ENCODE peak calls at places on chromosomes 13 and 19, in four cellular contexts. O is hepatocyte, A is IMR-90, J is lower leg skin. Z is an unnamed sample.

GRCh38 chr13:44142540-44142867 is 231.1 kb upstream of the SERP2 start:
- DNase-seq in O (peak; percentile 23), A (no peak), J (no peak), Z (no peak)

GRCh38 chr13:51262501-51263211 is 40.5 kb downstream of the FAM124A start:
- DNase-seq in O (no peak), A (no peak), J (no peak), Z (no peak)

GRCh38 chr19:19659646-19660245 is 3.7 kb downstream of the ATP13A1 start:
- DNase-seq in O (no peak), A (no peak), J (no peak), Z (no peak)

GRCh38 chr19:48874309-48875135 is 2.3 kb downstream of the PPP1R15A start:
- DNase-seq in O (no peak), A (peak; percentile 80), J (no peak), Z (no peak)

GRCh38 chr13:51342706-51343105 is 3.2 kb downstream of the SERPINE3 start:
- DNase-seq in O (no peak), A (peak; percentile 78), J (no peak), Z (no peak)

GRCh38 chr13:38350114-38350617 is 515 bp downstream of the UFM1 start:
- DNase-seq in O (peak; percentile 78), A (peak; percentile 50), J (peak; percentile 59), Z (peak; percentile 81)

GRCh38 chr19:47518139-47518538 is 3.3 kb upstream of the NAPA start:
- DNase-seq in O (no peak), A (no peak), J (no peak), Z (no peak)

GRCh38 chr13:77318741-77319140 is 8.2 kb downstream of the MYCBP2 start:
- DNase-seq in O (no peak), A (peak; percentile 22), J (no peak), Z (no peak)

GRCh38 chr13:72221276-72221962 is 354.4 kb upstream of the DACH1 start:
- DNase-seq in O (peak; percentile 14), A (no peak), J (no peak), Z (no peak)

GRCh38 chr13:113552079-113552478 is 32.5 kb upstream of the TFDP1 start:
- DNase-seq in O (no peak), A (no peak), J (no peak), Z (peak; percentile 56)

GRCh38 chr19:2790194-2790556 is 4.9 kb downstream of the THOP1 start:
- DNase-seq in O (no peak), A (no peak), J (no peak), Z (no peak)

GRCh38 chr19:57016076-57016475 is 103.7 kb upstream of the USP29 start:
- DNase-seq in O (no peak), A (no peak), J (no peak), Z (no peak)

GRCh38 chr19:2994588-2995131 is 17.3 kb downstream of the TLE6 start:
- DNase-seq in O (no peak), A (no peak), J (no peak), Z (no peak)

GRCh38 chr13:72104656-72105180 is 237.7 kb upstream of the DACH1 start:
- DNase-seq in O (no peak), A (no peak), J (no peak), Z (no peak)

GRCh38 chr13:97307882-97308624 is 85.9 kb downstream of the MBNL2 start:
- DNase-seq in O (no peak), A (peak; percentile 68), J (no peak), Z (no peak)

GRCh38 chr13:111963031-111963430 is 103.9 kb upstream of the SOX1 start:
- DNase-seq in O (no peak), A (no peak), J (no peak), Z (no peak)

GRCh38 chr19:38837656-38838121 is 6.1 kb upstream of the ECH1 start:
- DNase-seq in O (peak; percentile 78), A (peak; percentile 35), J (no peak), Z (no peak)

GRCh38 chr19:58408152-58409009 is at the start of gene ZNF584:
- DNase-seq in O (peak; percentile 97), A (peak; percentile 93), J (peak; percentile 93), Z (peak; percentile 76)

GRCh38 chr19:57800696-57801095 is 14.0 kb downstream of the ZNF552 start:
- DNase-seq in O (no peak), A (no peak), J (no peak), Z (no peak)